ENCODE peak calls at places on chromosome 16, in seven cellular contexts. M, J, C, K, X, E and I are unnamed samples.

GRCh38 chr16:16052916-16053315 is 103.5 kb downstream of the ABCC1 start:
- DNase-seq in M (no peak), J (no peak), C (no peak), K (no peak), X (no peak), E (no peak), I (no peak)

GRCh38 chr16:12535535-12536411 is 267.9 kb downstream of the CPPED1 start:
- DNase-seq in M (no peak), J (no peak), C (no peak), K (no peak), X (no peak), E (no peak), I (no peak)

GRCh38 chr16:68782198-68783174 is 45.4 kb downstream of the CDH1 start:
- DNase-seq in M (no peak), J (no peak), C (no peak), K (no peak), X (no peak), E (no peak), I (no peak)

GRCh38 chr16:69880640-69881133 is 70.4 kb upstream of the CLEC18A start:
- DNase-seq in M (no peak), J (peak; percentile 45), C (no peak), K (no peak), X (no peak), E (no peak), I (no peak)

GRCh38 chr16:3983081-3983520 is 102.6 kb upstream of the CREBBP start:
- DNase-seq in M (peak; percentile 74), J (peak; percentile 60), C (peak; percentile 68), K (no peak), X (peak; percentile 92), E (peak; percentile 93), I (no peak)

GRCh38 chr16:29684671-29685070 is 5.7 kb downstream of the QPRT start:
- DNase-seq in M (no peak), J (no peak), C (no peak), K (no peak), X (no peak), E (no peak), I (no peak)

GRCh38 chr16:31486036-31486435 is 3.1 kb downstream of the SLC5A2 start:
- DNase-seq in M (no peak), J (no peak), C (no peak), K (no peak), X (no peak), E (no peak), I (no peak)

GRCh38 chr16:3348547-3349167 is 7.0 kb upstream of the OR2C1 start:
- DNase-seq in M (no peak), J (no peak), C (no peak), K (no peak), X (no peak), E (no peak), I (no peak)

GRCh38 chr16:56910654-56911539 is 21.0 kb upstream of the HERPUD1 start:
- DNase-seq in M (peak; percentile 40), J (peak; percentile 91), C (peak; percentile 65), K (no peak), X (no peak), E (no peak), I (no peak)

GRCh38 chr16:85395913-85396878 is 216.9 kb upstream of the GSE1 start:
- DNase-seq in M (peak; percentile 22), J (no peak), C (no peak), K (no peak), X (no peak), E (no peak), I (no peak)

GRCh38 chr16:84608281-84608680 is 9.6 kb downstream of the COTL1 start:
- DNase-seq in M (no peak), J (no peak), C (no peak), K (no peak), X (no peak), E (no peak), I (no peak)

GRCh38 chr16:67345401-67345800 is 18.8 kb downstream of the LRRC36 start:
- DNase-seq in M (no peak), J (no peak), C (no peak), K (no peak), X (no peak), E (no peak), I (no peak)

GRCh38 chr16:70693231-70693671 is 7.4 kb upstream of the MTSS2 start:
- DNase-seq in M (peak; percentile 62), J (no peak), C (no peak), K (no peak), X (no peak), E (no peak), I (no peak)

GRCh38 chr16:24729967-24730815 is 740 bp downstream of the TNRC6A start:
- DNase-seq in M (peak; percentile 52), J (no peak), C (no peak), K (no peak), X (peak; percentile 9), E (peak; percentile 44), I (no peak)

GRCh38 chr16:877242-878065 is 76.9 kb upstream of the GNG13 start:
- DNase-seq in M (no peak), J (no peak), C (no peak), K (no peak), X (no peak), E (no peak), I (no peak)
- TF ChIP-seq CTCF in M (no peak), J (no peak), C (no peak), K (no peak), X (no peak), E (no peak), I (no peak)

GRCh38 chr16:78096386-78096785 is 3.1 kb upstream of the WWOX start:
- DNase-seq in M (no peak), J (no peak), C (no peak), K (no peak), X (no peak), E (no peak), I (no peak)

GRCh38 chr16:78094166-78094565 is 5.3 kb upstream of the WWOX start:
- DNase-seq in M (no peak), J (no peak), C (no peak), K (no peak), X (no peak), E (no peak), I (no peak)

GRCh38 chr16:78094998-78095397 is 4.5 kb upstream of the WWOX start:
- DNase-seq in M (no peak), J (no peak), C (no peak), K (no peak), X (no peak), E (no peak), I (no peak)

GRCh38 chr16:78092755-78093154 is 6.7 kb upstream of the WWOX start:
- DNase-seq in M (no peak), J (no peak), C (no peak), K (no peak), X (no peak), E (no peak), I (no peak)

GRCh38 chr16:78091419-78091818 is 8.0 kb upstream of the WWOX start:
- DNase-seq in M (no peak), J (no peak), C (no peak), K (no peak), X (no peak), E (no peak), I (no peak)
- TF ChIP-seq CTCF in M (no peak), J (no peak), C (no peak), K (no peak), X (no peak), E (no peak), I (no peak)

GRCh38 chr16:81928975-81929374 is 82.3 kb downstream of the SDR42E1 start:
- DNase-seq in M (no peak), J (no peak), C (no peak), K (peak; percentile 69), X (peak; percentile 70), E (no peak), I (no peak)
- TF ChIP-seq CTCF in M (no peak), J (no peak), C (no peak), K (no peak), X (no peak), E (no peak), I (no peak)

DNA sequence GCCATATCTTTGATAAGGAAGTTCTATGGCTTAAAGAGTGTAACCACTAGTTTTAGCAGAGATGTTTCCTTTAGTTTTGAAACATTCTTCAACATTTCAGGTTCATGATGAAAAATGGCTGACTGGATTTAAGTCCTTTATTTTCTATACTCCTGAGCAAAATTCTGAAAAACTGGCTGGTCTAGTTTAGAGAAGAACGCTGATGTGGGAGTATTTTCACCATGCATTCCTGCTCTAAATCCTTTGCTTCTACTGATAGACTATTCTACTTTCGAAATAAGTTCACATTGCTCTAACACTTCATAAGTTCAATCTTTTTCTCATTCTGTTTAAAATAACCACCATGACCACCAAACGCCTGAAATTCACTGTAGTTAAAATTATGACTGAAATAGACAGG is 281.9 kb downstream of the FTO start:
- DNase-seq in M (no peak), J (no peak), C (no peak), K (no peak), X (no peak), E (no peak), I (no peak)
- TF ChIP-seq CTCF in M (no peak), J (no peak), C (no peak), K (no peak), X (no peak), E (no peak), I (no peak)